ENCODE peak calls at places on chromosomes 4 and X, in nine cellular contexts. M is cardiac muscle cell, A is MG63, L is BJ, O is lower lobe of right lung, E is tibial artery, R is left lung, H is HAP-1, W is HCT116. Z is an unnamed sample.

GRCh38 chr4:137641554-137641953 is 109.3 kb upstream of the PCDH18 start:
- DNase-seq in M (no peak), A (peak; percentile 20), L (no peak), O (no peak), E (peak; percentile 77), R (no peak), H (no peak), W (no peak), Z (no peak)

GRCh38 chr4:30269850-30270249 is 450.3 kb upstream of the PCDH7 start:
- DNase-seq in M (peak; percentile 8), A (no peak), L (no peak), O (no peak), E (no peak), R (no peak), H (no peak), W (peak; percentile 43), Z (no peak)

GRCh38 chr4:125313497-125313896 is 1.3 kb upstream of the FAT4 start:
- DNase-seq in M (peak; percentile 89), A (peak; percentile 31), L (peak; percentile 54), O (no peak), E (no peak), R (no peak), H (peak; percentile 74), W (peak; percentile 85), Z (peak; percentile 51)

GRCh38 chr4:38131371-38132139 is 171.4 kb downstream of the PTTG2 start:
- DNase-seq in M (peak; percentile 43), A (no peak), L (no peak), O (no peak), E (no peak), R (no peak), H (no peak), W (no peak), Z (no peak)

GRCh38 chr4:110837896-110838450 is 215.1 kb upstream of the PITX2 start:
- DNase-seq in M (no peak), A (no peak), L (no peak), O (no peak), E (no peak), R (no peak), H (no peak), W (no peak), Z (no peak)

GRCh38 chr4:5780831-5781480 is 70.0 kb downstream of the EVC start:
- DNase-seq in M (no peak), A (no peak), L (peak; percentile 84), O (no peak), E (no peak), R (no peak), H (no peak), W (no peak), Z (no peak)

GRCh38 chrX:67546496-67547423 is 2.9 kb downstream of the AR start:
- DNase-seq in M (no peak), A (no peak), L (no peak), O (no peak), E (no peak), R (no peak), H (no peak), W (no peak), Z (no peak)

GRCh38 chr4:138242076-138242829 is at the start of gene SLC7A11:
- DNase-seq in M (peak; percentile 81), A (peak; percentile 78), L (peak; percentile 98), O (peak; percentile 70), E (peak; percentile 28), R (no peak), H (peak; percentile 84), W (peak; percentile 96), Z (peak; percentile 99)

GRCh38 chr4:125266901-125267601 is 47.7 kb upstream of the FAT4 start:
- DNase-seq in M (peak; percentile 11), A (no peak), L (peak; percentile 65), O (no peak), E (no peak), R (no peak), H (no peak), W (no peak), Z (no peak)

GRCh38 chr4:25981749-25982148 is 67.7 kb downstream of the SMIM20 start:
- DNase-seq in M (no peak), A (peak; percentile 28), L (no peak), O (no peak), E (no peak), R (no peak), H (no peak), W (no peak), Z (no peak)

GRCh38 chrX:24423960-24424359 is 41.1 kb upstream of the PDK3 start:
- DNase-seq in M (no peak), A (no peak), L (no peak), O (no peak), E (no peak), R (no peak), H (no peak), W (no peak), Z (peak; percentile 44)

GRCh38 chrX:129653985-129654651 is 638 bp downstream of the APLN start:
- DNase-seq in M (no peak), A (peak; percentile 55), L (no peak), O (no peak), E (no peak), R (peak; percentile 78), H (peak; percentile 69), W (no peak), Z (no peak)

GRCh38 chr4:184599492-184600135 is 49.6 kb downstream of the CASP3 start:
- DNase-seq in M (no peak), A (peak; percentile 77), L (peak; percentile 9), O (no peak), E (no peak), R (no peak), H (no peak), W (no peak), Z (no peak)

GRCh38 chr4:71732066-71732465 is 51.8 kb downstream of the GC start:
- DNase-seq in M (no peak), A (no peak), L (no peak), O (no peak), E (no peak), R (no peak), H (no peak), W (no peak), Z (peak; percentile 39)

DNA sequence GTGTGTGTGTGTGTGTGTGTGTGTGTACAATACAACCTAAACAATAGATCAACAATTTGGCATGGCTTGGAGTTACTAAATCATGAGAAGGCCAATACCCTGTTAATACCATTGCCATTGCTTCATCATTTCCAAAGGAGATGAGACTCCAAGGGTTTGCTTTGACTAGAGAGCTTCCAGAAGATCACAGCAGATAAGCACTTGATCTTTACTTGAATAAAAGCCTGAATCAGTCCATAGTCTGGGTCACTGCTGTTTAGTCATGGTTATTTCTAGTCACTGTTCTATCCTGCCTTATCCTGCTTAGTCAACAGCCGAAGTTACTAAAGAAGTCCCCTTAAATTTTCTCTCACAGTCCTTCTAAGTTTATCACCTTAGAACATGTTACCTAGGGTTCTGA is 58.2 kb downstream of the RAB40AL start:
- DNase-seq in M (no peak), A (no peak), L (no peak), O (no peak), E (no peak), R (no peak), H (no peak), W (no peak), Z (no peak)
- H3K27me3 ChIP-seq in M (no peaks in the 10 kb centered on the region), A (no peaks in the 10 kb centered on the region), L (no peaks in the 10 kb centered on the region), O (no peaks in the 10 kb centered on the region), E (no peaks in the 10 kb centered on the region), R (no peaks in the 10 kb centered on the region), H (no peaks in the 10 kb centered on the region), W (no peaks in the 10 kb centered on the region), Z (no peaks in the 10 kb centered on the region)

DNA sequence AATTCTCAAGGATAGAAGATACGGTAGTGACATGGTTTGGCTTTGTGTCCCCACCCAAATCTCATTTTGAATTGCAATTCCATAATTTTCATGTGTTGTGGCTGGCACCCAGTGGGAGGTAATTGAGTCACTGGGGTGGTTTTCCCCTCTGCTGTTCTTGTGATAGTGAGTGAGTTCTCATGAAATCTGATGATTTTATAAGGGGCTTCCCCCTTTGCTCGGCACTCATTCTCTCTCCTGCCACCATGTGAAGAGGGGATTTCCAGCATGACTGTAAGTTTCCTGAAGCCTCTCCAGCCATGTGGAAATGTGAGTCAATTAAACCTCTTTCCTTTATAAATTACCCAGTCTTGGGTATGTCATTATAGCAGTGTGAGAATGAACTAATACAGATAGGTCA is 8.5 kb upstream of the SPANXN4 start:
- DNase-seq in M (no peak), A (no peak), L (no peak), O (no peak), E (no peak), R (no peak), H (no peak), W (no peak), Z (no peak)
- H3K27me3 ChIP-seq in M (no peaks in the 10 kb centered on the region), A (no peaks in the 10 kb centered on the region), L (no peaks in the 10 kb centered on the region), O (no peaks in the 10 kb centered on the region), E (no peaks in the 10 kb centered on the region), R (no peaks in the 10 kb centered on the region), H (no peaks in the 10 kb centered on the region), W (no peaks in the 10 kb centered on the region), Z (no peaks in the 10 kb centered on the region)

DNA sequence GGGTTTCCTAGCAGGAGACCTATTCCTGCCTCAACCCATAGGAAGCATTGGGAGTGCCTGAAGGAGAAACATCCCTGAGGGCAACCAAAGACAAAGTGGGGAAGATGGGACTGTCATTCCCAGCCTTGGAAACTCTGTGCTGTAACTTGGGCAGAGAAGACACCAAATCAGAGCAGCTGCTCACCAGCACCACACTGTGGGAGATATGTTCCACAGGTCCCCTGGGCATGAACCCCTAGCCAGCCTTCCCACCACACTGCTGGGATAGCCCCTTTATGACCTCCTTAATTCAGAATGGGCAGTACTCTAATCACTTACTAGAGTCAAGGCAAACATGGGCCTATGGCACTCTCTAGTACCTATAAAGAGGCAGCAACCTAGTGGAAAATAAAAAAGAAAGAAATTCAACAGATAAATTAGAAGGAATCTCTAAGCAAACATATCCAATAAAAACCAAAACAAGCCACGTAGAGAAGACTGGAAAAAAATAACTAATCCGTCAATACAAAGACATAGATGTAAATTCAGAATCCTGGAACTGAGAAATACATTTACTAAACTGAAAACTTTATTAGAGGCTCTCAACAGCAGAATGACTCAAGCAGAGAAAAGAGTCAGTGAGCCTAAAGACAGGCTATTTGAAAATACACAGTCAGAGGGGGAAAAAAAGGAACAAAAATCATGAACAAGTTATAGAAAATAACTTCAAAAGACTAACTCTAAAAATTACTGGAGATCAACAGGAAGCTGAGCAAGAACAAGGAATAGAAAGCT is 878.4 kb upstream of the FRG1 start:
- DNase-seq in M (no peak), A (no peak), L (no peak), O (no peak), E (no peak), R (no peak), H (no peak), W (no peak), Z (no peak)
- H3K27me3 ChIP-seq in M (no peaks in the 10 kb centered on the region), A (no peaks in the 10 kb centered on the region), L (no peaks in the 10 kb centered on the region), O (no peaks in the 10 kb centered on the region), E (no peaks in the 10 kb centered on the region), R (no peaks in the 10 kb centered on the region), H (no peaks in the 10 kb centered on the region), W (no peaks in the 10 kb centered on the region), Z (no peaks in the 10 kb centered on the region)

DNA sequence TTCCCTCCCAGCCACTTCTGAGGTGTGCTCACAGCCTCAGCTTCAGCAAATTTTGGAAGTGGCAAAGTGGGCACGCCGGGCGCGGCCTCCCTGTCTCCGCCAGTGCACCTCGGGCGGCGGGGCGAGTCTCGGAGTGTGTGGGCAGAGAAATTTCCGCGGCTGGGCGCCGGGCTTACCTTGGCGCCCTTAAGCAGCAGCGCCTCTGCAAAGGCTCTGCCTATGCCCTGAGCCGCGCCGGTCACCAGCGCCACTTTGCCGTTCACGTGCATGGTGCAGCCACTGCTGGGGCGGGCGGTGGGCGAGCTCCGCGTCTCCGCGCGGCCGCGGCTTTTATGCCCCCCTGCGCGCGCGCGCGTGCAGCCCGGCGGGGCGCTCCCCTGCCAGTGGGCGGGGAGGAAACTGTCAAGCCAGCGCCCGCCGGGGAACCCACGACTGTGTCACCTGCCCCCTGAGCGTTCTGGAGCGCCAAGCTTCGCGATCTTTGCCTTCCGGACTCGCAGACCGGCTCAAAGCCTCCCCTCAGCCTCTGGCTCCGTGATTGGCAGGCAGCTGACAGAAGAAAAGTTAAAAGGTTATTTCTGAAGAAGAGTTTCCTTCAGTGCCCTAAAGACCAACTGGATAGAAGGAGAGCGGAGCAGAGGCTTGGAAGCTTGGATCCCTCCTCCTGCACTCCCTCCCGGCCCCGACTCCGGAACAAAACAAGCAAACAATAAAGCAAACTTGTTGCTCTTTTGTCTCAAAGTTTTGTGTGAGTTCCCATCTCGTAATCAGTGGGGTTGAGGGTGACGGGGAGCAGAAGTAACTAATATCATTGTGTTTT is at the start of gene HPGD:
- DNase-seq in M (peak; percentile 76), A (peak; percentile 45), L (no peak), O (peak; percentile 88), E (peak; percentile 61), R (peak; percentile 91), H (peak; percentile 77), W (no peak), Z (no peak)
- H3K27me3 ChIP-seq in M (peaks cover 43% of the 10 kb centered on the region), A (peaks cover 7% of the 10 kb centered on the region), L (peaks cover 9% of the 10 kb centered on the region), O (peaks cover 11% of the 10 kb centered on the region), E (no peaks in the 10 kb centered on the region), R (peaks cover 16% of the 10 kb centered on the region), H (no peaks in the 10 kb centered on the region), W (no peaks in the 10 kb centered on the region), Z (no peaks in the 10 kb centered on the region)